ENCODE peak calls at places on chromosome 13, in five cellular contexts. B is stimulated activated naive CD8-positive, alpha-beta T cell treated with anti-CD3 and anti-CD28 coated beads, Interleukin-15, amount 100 ng/mL, for 72 hours; T is EH; M is GM04503; V is body of pancreas. R is an unnamed sample.

GRCh38 chr13:40535345-40535836 is 131.1 kb downstream of the FOXO1 start:
- DNase-seq in B (no peak), M (no peak), T (no peak), V (peak; percentile 50), R (no peak)

GRCh38 chr13:46354143-46355087 is 32.6 kb downstream of the RUBCNL start:
- DNase-seq in B (peak; percentile 67), M (peak; percentile 96), V (peak; percentile 23), T (peak; percentile 97), R (peak; percentile 96)

GRCh38 chr13:47114030-47114429 is 217.2 kb upstream of the HTR2A start:
- DNase-seq in M (peak; percentile 56), V (no peak), B (no peak), T (peak; percentile 90), R (peak; percentile 64)

GRCh38 chr13:75550159-75550567 is 572 bp downstream of the UCHL3 start:
- DNase-seq in T (peak; percentile 71), B (peak; percentile 27), V (peak; percentile 38), M (no peak), R (peak; percentile 41)

GRCh38 chr13:45295536-45295935 is 45.4 kb downstream of the TPT1 start:
- DNase-seq in B (no peak), V (peak; percentile 8), M (no peak), T (no peak), R (no peak)

GRCh38 chr13:44713793-44714469 is 137.8 kb upstream of the TSC22D1 start:
- DNase-seq in M (peak; percentile 83), T (peak; percentile 99), V (peak; percentile 34), B (no peak), R (peak; percentile 90)

GRCh38 chr13:49653478-49653877 is 25.2 kb downstream of the ARL11 start:
- DNase-seq in B (no peak), T (no peak), M (no peak), V (no peak), R (no peak)

GRCh38 chr13:95553271-95553588 is 710 bp downstream of the CLDN10 start:
- DNase-seq in T (no peak), M (no peak), B (no peak), V (no peak), R (no peak)

GRCh38 chr13:79522583-79522982 is 41.6 kb downstream of the NDFIP2 start:
- DNase-seq in V (no peak), T (peak; percentile 62), M (no peak), B (peak; percentile 69), R (peak; percentile 48)

GRCh38 chr13:74098077-74098476 is 36.1 kb downstream of the KLF12 start:
- DNase-seq in B (no peak), M (no peak), V (no peak), T (no peak), R (no peak)

R was measured in stromal cell of bone marrow.